ENCODE peak calls at places on chromosomes 6 and 20, in eight cellular contexts. One of them, this sample, is unnamed.

GRCh38 chr6:67630146-67630545 is 1004.9 kb upstream of the ADGRB3 start:
- DNase-seq in ecto neural progenitor cell: no peak
- DNase-seq in stomach: no peak
- DNase-seq in GM04503: peak
- DNase-seq in stimulated activated CD4-positive, alpha-beta T cell treated with anti-CD3 and anti-CD28 coated beads, Interleukin-12 subunit alpha, Interleukin-12 subunit beta, amount 100 ng/mL, for 4 hours: no peak
- DNase-seq in stimulated activated naive B cell treated with anti-CD40 and anti-IgM and Interleukin-4, amounts not matched to agents 10 μg/mL and 1 μg/mL and 100 μg/mL, for 72 hours: no peak
- DNase-seq in left cardiac atrium: no peak
- DNase-seq in transverse colon: no peak
- DNase-seq in this sample: peak

GRCh38 chr20:48092596-48093280 is 307.5 kb upstream of the SULF2 start:
- DNase-seq in stomach: no peak
- DNase-seq in GM04503: no peak
- DNase-seq in ecto neural progenitor cell: no peak
- DNase-seq in stimulated activated naive B cell treated with anti-CD40 and anti-IgM and Interleukin-4, amounts not matched to agents 10 μg/mL and 1 μg/mL and 100 μg/mL, for 72 hours: no peak
- DNase-seq in stimulated activated CD4-positive, alpha-beta T cell treated with anti-CD3 and anti-CD28 coated beads, Interleukin-12 subunit alpha, Interleukin-12 subunit beta, amount 100 ng/mL, for 4 hours: no peak
- DNase-seq in left cardiac atrium: no peak
- DNase-seq in transverse colon: no peak
- DNase-seq in this sample: no peak

GRCh38 chr6:79719248-79719975 is 88.3 kb downstream of the SH3BGRL2 start:
- DNase-seq in stomach: peak
- DNase-seq in ecto neural progenitor cell: no peak
- DNase-seq in GM04503: peak
- DNase-seq in stimulated activated naive B cell treated with anti-CD40 and anti-IgM and Interleukin-4, amounts not matched to agents 10 μg/mL and 1 μg/mL and 100 μg/mL, for 72 hours: no peak
- DNase-seq in left cardiac atrium: no peak
- DNase-seq in transverse colon: no peak
- DNase-seq in stimulated activated CD4-positive, alpha-beta T cell treated with anti-CD3 and anti-CD28 coated beads, Interleukin-12 subunit alpha, Interleukin-12 subunit beta, amount 100 ng/mL, for 4 hours: no peak
- DNase-seq in this sample: no peak

GRCh38 chr20:8587246-8587645 is 455.2 kb downstream of the PLCB1 start:
- DNase-seq in ecto neural progenitor cell: no peak
- DNase-seq in GM04503: no peak
- DNase-seq in transverse colon: no peak
- DNase-seq in stomach: no peak
- DNase-seq in left cardiac atrium: no peak
- DNase-seq in stimulated activated naive B cell treated with anti-CD40 and anti-IgM and Interleukin-4, amounts not matched to agents 10 μg/mL and 1 μg/mL and 100 μg/mL, for 72 hours: no peak
- DNase-seq in stimulated activated CD4-positive, alpha-beta T cell treated with anti-CD3 and anti-CD28 coated beads, Interleukin-12 subunit alpha, Interleukin-12 subunit beta, amount 100 ng/mL, for 4 hours: no peak
- DNase-seq in this sample: no peak

GRCh38 chr6:42342011-42342553 is 109.6 kb downstream of the TRERF1 start:
- DNase-seq in ecto neural progenitor cell: no peak
- DNase-seq in transverse colon: no peak
- DNase-seq in left cardiac atrium: no peak
- DNase-seq in stomach: no peak
- DNase-seq in stimulated activated CD4-positive, alpha-beta T cell treated with anti-CD3 and anti-CD28 coated beads, Interleukin-12 subunit alpha, Interleukin-12 subunit beta, amount 100 ng/mL, for 4 hours: no peak
- DNase-seq in stimulated activated naive B cell treated with anti-CD40 and anti-IgM and Interleukin-4, amounts not matched to agents 10 μg/mL and 1 μg/mL and 100 μg/mL, for 72 hours: no peak
- DNase-seq in GM04503: no peak
- DNase-seq in this sample: no peak

GRCh38 chr20:58169441-58169840 is 59.0 kb downstream of the ANKRD60 start:
- DNase-seq in ecto neural progenitor cell: no peak
- DNase-seq in transverse colon: no peak
- DNase-seq in GM04503: peak
- DNase-seq in stimulated activated naive B cell treated with anti-CD40 and anti-IgM and Interleukin-4, amounts not matched to agents 10 μg/mL and 1 μg/mL and 100 μg/mL, for 72 hours: no peak
- DNase-seq in left cardiac atrium: no peak
- DNase-seq in stomach: no peak
- DNase-seq in stimulated activated CD4-positive, alpha-beta T cell treated with anti-CD3 and anti-CD28 coated beads, Interleukin-12 subunit alpha, Interleukin-12 subunit beta, amount 100 ng/mL, for 4 hours: no peak
- DNase-seq in this sample: no peak

GRCh38 chr6:41373919-41374617 is 38.7 kb downstream of the NCR2 start:
- DNase-seq in GM04503: no peak
- DNase-seq in transverse colon: no peak
- DNase-seq in stomach: no peak
- DNase-seq in stimulated activated CD4-positive, alpha-beta T cell treated with anti-CD3 and anti-CD28 coated beads, Interleukin-12 subunit alpha, Interleukin-12 subunit beta, amount 100 ng/mL, for 4 hours: no peak
- DNase-seq in ecto neural progenitor cell: peak
- DNase-seq in stimulated activated naive B cell treated with anti-CD40 and anti-IgM and Interleukin-4, amounts not matched to agents 10 μg/mL and 1 μg/mL and 100 μg/mL, for 72 hours: no peak
- DNase-seq in left cardiac atrium: no peak
- DNase-seq in this sample: peak

GRCh38 chr20:19986419-19986818 is 30.7 kb upstream of the NAA20 start:
- DNase-seq in stimulated activated CD4-positive, alpha-beta T cell treated with anti-CD3 and anti-CD28 coated beads, Interleukin-12 subunit alpha, Interleukin-12 subunit beta, amount 100 ng/mL, for 4 hours: no peak
- DNase-seq in left cardiac atrium: peak
- DNase-seq in transverse colon: no peak
- DNase-seq in stomach: no peak
- DNase-seq in ecto neural progenitor cell: no peak
- DNase-seq in GM04503: peak
- DNase-seq in stimulated activated naive B cell treated with anti-CD40 and anti-IgM and Interleukin-4, amounts not matched to agents 10 μg/mL and 1 μg/mL and 100 μg/mL, for 72 hours: no peak
- DNase-seq in this sample: no peak

GRCh38 chr6:107653183-107653580 is 163.3 kb downstream of the SOBP start:
- DNase-seq in transverse colon: no peak
- DNase-seq in stimulated activated naive B cell treated with anti-CD40 and anti-IgM and Interleukin-4, amounts not matched to agents 10 μg/mL and 1 μg/mL and 100 μg/mL, for 72 hours: no peak
- DNase-seq in GM04503: no peak
- DNase-seq in ecto neural progenitor cell: no peak
- DNase-seq in left cardiac atrium: peak
- DNase-seq in stomach: no peak
- DNase-seq in stimulated activated CD4-positive, alpha-beta T cell treated with anti-CD3 and anti-CD28 coated beads, Interleukin-12 subunit alpha, Interleukin-12 subunit beta, amount 100 ng/mL, for 4 hours: no peak
- DNase-seq in this sample: no peak

GRCh38 chr20:43409041-43409913 is 48.4 kb upstream of the SRSF6 start:
- DNase-seq in GM04503: no peak
- DNase-seq in transverse colon: no peak
- DNase-seq in ecto neural progenitor cell: no peak
- DNase-seq in left cardiac atrium: no peak
- DNase-seq in stomach: no peak
- DNase-seq in stimulated activated naive B cell treated with anti-CD40 and anti-IgM and Interleukin-4, amounts not matched to agents 10 μg/mL and 1 μg/mL and 100 μg/mL, for 72 hours: no peak
- DNase-seq in stimulated activated CD4-positive, alpha-beta T cell treated with anti-CD3 and anti-CD28 coated beads, Interleukin-12 subunit alpha, Interleukin-12 subunit beta, amount 100 ng/mL, for 4 hours: no peak
- DNase-seq in this sample: no peak